ENCODE peak calls at places on chromosomes 6 and 20, in six cellular contexts. One of them, this sample, is unnamed.

GRCh38 chr6:36766649-36766945 is 69.0 kb downstream of the RAB44 start:
- DNase-seq in EH: no peak
- DNase-seq in GM20000: no peak
- DNase-seq in AG08395: no peak
- DNase-seq in astrocyte of the spinal cord: no peak
- DNase-seq in brain microvascular endothelial cell: no peak
- DNase-seq in this sample: no peak

GRCh38 chr20:58851221-58851968 is 693 bp upstream of the GNAS-AS1 start:
- DNase-seq in astrocyte of the spinal cord: no peak
- DNase-seq in EH: peak; percentile 20
- DNase-seq in AG08395: no peak
- DNase-seq in GM20000: no peak
- DNase-seq in brain microvascular endothelial cell: no peak
- DNase-seq in this sample: no peak

GRCh38 chr20:32577657-32578056 is 7.5 kb downstream of the NOL4L start:
- DNase-seq in astrocyte of the spinal cord: no peak
- DNase-seq in AG08395: no peak
- DNase-seq in GM20000: no peak
- DNase-seq in EH: no peak
- DNase-seq in brain microvascular endothelial cell: peak; percentile 24
- DNase-seq in this sample: no peak

GRCh38 chr6:37624121-37624520 is 73.6 kb downstream of the MDGA1 start:
- DNase-seq in GM20000: no peak
- DNase-seq in brain microvascular endothelial cell: no peak
- DNase-seq in AG08395: no peak
- DNase-seq in astrocyte of the spinal cord: no peak
- DNase-seq in EH: no peak
- DNase-seq in this sample: no peak

GRCh38 chr6:132188865-132189264 is 212.4 kb downstream of the MOXD1 start:
- DNase-seq in astrocyte of the spinal cord: peak; percentile 85
- DNase-seq in EH: peak; percentile 80
- DNase-seq in GM20000: no peak
- DNase-seq in brain microvascular endothelial cell: peak; percentile 47
- DNase-seq in AG08395: peak; percentile 75
- DNase-seq in this sample: peak; percentile 45

GRCh38 chr20:1900321-1900791 is 5.1 kb downstream of the SIRPA start:
- DNase-seq in GM20000: peak; percentile 57
- DNase-seq in AG08395: peak; percentile 70
- DNase-seq in brain microvascular endothelial cell: peak; percentile 68
- DNase-seq in astrocyte of the spinal cord: peak; percentile 75
- DNase-seq in EH: peak; percentile 81
- DNase-seq in this sample: peak; percentile 85

GRCh38 chr6:151370509-151371078 is 20.8 kb downstream of the ZBTB2 start:
- DNase-seq in GM20000: no peak
- DNase-seq in astrocyte of the spinal cord: peak; percentile 52
- DNase-seq in AG08395: no peak
- DNase-seq in EH: peak; percentile 35
- DNase-seq in brain microvascular endothelial cell: peak; percentile 55
- DNase-seq in this sample: no peak

GRCh38 chr6:36642913-36643817 is 35.3 kb upstream of the CDKN1A start:
- DNase-seq in AG08395: peak; percentile 92
- DNase-seq in EH: peak; percentile 94
- DNase-seq in astrocyte of the spinal cord: peak; percentile 82
- DNase-seq in brain microvascular endothelial cell: peak; percentile 56
- DNase-seq in GM20000: no peak
- DNase-seq in this sample: peak; percentile 82

GRCh38 chr6:41517473-41517872 is 28.7 kb upstream of the FOXP4 start:
- DNase-seq in GM20000: no peak
- DNase-seq in brain microvascular endothelial cell: no peak
- DNase-seq in astrocyte of the spinal cord: no peak
- DNase-seq in AG08395: no peak
- DNase-seq in EH: no peak
- DNase-seq in this sample: no peak

GRCh38 chr20:19251958-19252669 is 39.7 kb downstream of the SLC24A3 start:
- DNase-seq in AG08395: peak; percentile 33
- DNase-seq in GM20000: no peak
- DNase-seq in brain microvascular endothelial cell: no peak
- DNase-seq in EH: no peak
- DNase-seq in astrocyte of the spinal cord: no peak
- DNase-seq in this sample: no peak

GRCh38 chr20:38599410-38599882 is 2.2 kb upstream of the ARHGAP40 start:
- DNase-seq in astrocyte of the spinal cord: no peak
- DNase-seq in EH: no peak
- DNase-seq in AG08395: no peak
- DNase-seq in GM20000: no peak
- DNase-seq in brain microvascular endothelial cell: no peak
- DNase-seq in this sample: no peak

GRCh38 chr6:142045380-142046270 is 87.1 kb upstream of the GJE1 start:
- DNase-seq in AG08395: peak; percentile 48
- DNase-seq in brain microvascular endothelial cell: peak; percentile 9
- DNase-seq in GM20000: no peak
- DNase-seq in EH: peak; percentile 63
- DNase-seq in astrocyte of the spinal cord: peak; percentile 44
- DNase-seq in this sample: no peak

GRCh38 chr6:125153541-125154183 is at the start of gene TPD52L1:
- DNase-seq in GM20000: peak; percentile 82
- DNase-seq in astrocyte of the spinal cord: peak; percentile 67
- DNase-seq in AG08395: peak; percentile 58
- DNase-seq in EH: peak; percentile 72
- DNase-seq in brain microvascular endothelial cell: peak; percentile 39
- DNase-seq in this sample: peak; percentile 63

GRCh38 chr20:20487811-20488210 is 119.9 kb downstream of the INSM1 start:
- DNase-seq in brain microvascular endothelial cell: no peak
- DNase-seq in AG08395: no peak
- DNase-seq in astrocyte of the spinal cord: peak; percentile 68
- DNase-seq in GM20000: no peak
- DNase-seq in EH: peak; percentile 43
- DNase-seq in this sample: no peak

GRCh38 chr20:58286729-58287128 is 22.8 kb upstream of the RAB22A start:
- DNase-seq in brain microvascular endothelial cell: no peak
- DNase-seq in AG08395: no peak
- DNase-seq in astrocyte of the spinal cord: no peak
- DNase-seq in GM20000: peak; percentile 27
- DNase-seq in EH: no peak
- DNase-seq in this sample: no peak

GRCh38 chr6:110233769-110234374 is 53.6 kb downstream of the CDC40 start:
- DNase-seq in EH: peak; percentile 47
- DNase-seq in AG08395: peak; percentile 8
- DNase-seq in astrocyte of the spinal cord: peak; percentile 32
- DNase-seq in GM20000: peak; percentile 64
- DNase-seq in brain microvascular endothelial cell: no peak
- DNase-seq in this sample: peak; percentile 30

GRCh38 chr20:20710847-20711315 is 1.6 kb downstream of the RALGAPA2 start:
- DNase-seq in astrocyte of the spinal cord: no peak
- DNase-seq in GM20000: peak; percentile 25
- DNase-seq in AG08395: no peak
- DNase-seq in brain microvascular endothelial cell: no peak
- DNase-seq in EH: no peak
- DNase-seq in this sample: no peak

GRCh38 chr6:138300469-138300868 is 77.2 kb upstream of the SMIM28 start:
- DNase-seq in brain microvascular endothelial cell: no peak
- DNase-seq in AG08395: no peak
- DNase-seq in astrocyte of the spinal cord: no peak
- DNase-seq in GM20000: no peak
- DNase-seq in EH: no peak
- DNase-seq in this sample: no peak

GRCh38 chr6:157264701-157265100 is 58.6 kb downstream of the TMEM242 start:
- DNase-seq in astrocyte of the spinal cord: peak; percentile 35
- DNase-seq in GM20000: no peak
- DNase-seq in brain microvascular endothelial cell: no peak
- DNase-seq in EH: no peak
- DNase-seq in AG08395: no peak
- DNase-seq in this sample: no peak

GRCh38 chr20:40497781-40498691 is 191.0 kb downstream of the MAFB start:
- DNase-seq in EH: no peak
- DNase-seq in GM20000: no peak
- DNase-seq in astrocyte of the spinal cord: no peak
- DNase-seq in brain microvascular endothelial cell: no peak
- DNase-seq in AG08395: no peak
- DNase-seq in this sample: no peak

GRCh38 chr6:25852756-25853155 is 20.9 kb upstream of the SLC17A1 start:
- DNase-seq in AG08395: no peak
- DNase-seq in brain microvascular endothelial cell: no peak
- DNase-seq in astrocyte of the spinal cord: no peak
- DNase-seq in EH: no peak
- DNase-seq in GM20000: no peak
- DNase-seq in this sample: no peak

GRCh38 chr6:13766201-13766634 is 48.1 kb downstream of the MCUR1 start:
- DNase-seq in brain microvascular endothelial cell: peak; percentile 28
- DNase-seq in EH: peak; percentile 71
- DNase-seq in AG08395: peak; percentile 83
- DNase-seq in astrocyte of the spinal cord: peak; percentile 61
- DNase-seq in GM20000: peak; percentile 16
- DNase-seq in this sample: peak; percentile 55

GRCh38 chr6:35669441-35669776 is 19.3 kb downstream of the FKBP5 start:
- DNase-seq in brain microvascular endothelial cell: peak; percentile 66
- DNase-seq in EH: peak; percentile 28
- DNase-seq in astrocyte of the spinal cord: peak; percentile 60
- DNase-seq in GM20000: no peak
- DNase-seq in AG08395: no peak
- DNase-seq in this sample: peak; percentile 37

GRCh38 chr6:90947184-90948064 is 360.6 kb upstream of the MAP3K7 start:
- DNase-seq in astrocyte of the spinal cord: no peak
- DNase-seq in brain microvascular endothelial cell: no peak
- DNase-seq in EH: no peak
- DNase-seq in AG08395: no peak
- DNase-seq in GM20000: no peak
- DNase-seq in this sample: no peak

GRCh38 chr20:40811660-40812414 is 122.8 kb upstream of the MAFB start:
- DNase-seq in GM20000: no peak
- DNase-seq in AG08395: no peak
- DNase-seq in brain microvascular endothelial cell: no peak
- DNase-seq in EH: no peak
- DNase-seq in astrocyte of the spinal cord: no peak
- DNase-seq in this sample: no peak

GRCh38 chr6:169074551-169074950 is 179.1 kb downstream of the THBS2 start:
- DNase-seq in astrocyte of the spinal cord: peak; percentile 53
- DNase-seq in GM20000: no peak
- DNase-seq in AG08395: no peak
- DNase-seq in EH: peak; percentile 79
- DNase-seq in brain microvascular endothelial cell: no peak
- DNase-seq in this sample: peak; percentile 14

GRCh38 chr6:98777762-98778161 is 56.6 kb upstream of the POU3F2 start:
- DNase-seq in GM20000: peak; percentile 38
- DNase-seq in astrocyte of the spinal cord: no peak
- DNase-seq in EH: no peak
- DNase-seq in brain microvascular endothelial cell: no peak
- DNase-seq in AG08395: no peak
- DNase-seq in this sample: no peak

GRCh38 chr6:112370946-112371345 is 23.8 kb downstream of the RFPL4B start:
- DNase-seq in brain microvascular endothelial cell: no peak
- DNase-seq in AG08395: no peak
- DNase-seq in GM20000: no peak
- DNase-seq in EH: peak; percentile 45
- DNase-seq in astrocyte of the spinal cord: no peak
- DNase-seq in this sample: no peak